ENCODE peak calls at places on chromosomes 3 and 15, in four cellular contexts. One of them, this sample, is unnamed. For H3K9me3, the result is how much of the 10 kb centered on the place peaks cover.

GRCh38 chr3:23945653-23945902 is 492 bp downstream of the NR1D2 start:
- DNase-seq in heart left ventricle: no peak
- DNase-seq in lung: no peak
- DNase-seq in ascending aorta: no peak
- DNase-seq in this sample: no peak

GRCh38 chr15:71168163-71168832 is 53.0 kb downstream of the THSD4 start:
- DNase-seq in heart left ventricle: peak
- DNase-seq in ascending aorta: no peak
- DNase-seq in lung: no peak
- DNase-seq in this sample: no peak

GRCh38 chr3:126292318-126293070 is 64.7 kb downstream of the KLF15 start:
- DNase-seq in lung: no peak
- DNase-seq in ascending aorta: no peak
- DNase-seq in heart left ventricle: no peak
- DNase-seq in this sample: no peak

GRCh38 chr3:123821920-123822319 is 62.2 kb downstream of the MYLK start:
- DNase-seq in lung: no peak
- DNase-seq in heart left ventricle: no peak
- DNase-seq in ascending aorta: no peak
- DNase-seq in this sample: no peak

GRCh38 chr3:35639251-35640185 is at the start of gene ARPP21:
- DNase-seq in ascending aorta: no peak
- DNase-seq in lung: no peak
- DNase-seq in heart left ventricle: no peak
- DNase-seq in this sample: no peak

GRCh38 chr3:106206165-106206564 is 337.4 kb upstream of the CBLB start:
- DNase-seq in lung: no peak
- DNase-seq in ascending aorta: no peak
- DNase-seq in heart left ventricle: peak
- DNase-seq in this sample: no peak

GRCh38 chr3:155872904-155873646 is 2.6 kb downstream of the GMPS start:
- DNase-seq in ascending aorta: no peak
- DNase-seq in lung: no peak
- DNase-seq in heart left ventricle: no peak
- DNase-seq in this sample: no peak

GRCh38 chr3:194269610-194270145 is 81.5 kb downstream of the CPN2 start:
- DNase-seq in heart left ventricle: peak
- DNase-seq in ascending aorta: peak
- DNase-seq in lung: peak
- DNase-seq in this sample: peak

GRCh38 chr3:191217331-191217730 is 18.3 kb downstream of the OSTN start:
- DNase-seq in heart left ventricle: no peak
- DNase-seq in lung: no peak
- DNase-seq in ascending aorta: no peak
- DNase-seq in this sample: no peak

GRCh38 chr3:182683335-182684257 is 109.7 kb upstream of the ATP11B start:
- DNase-seq in ascending aorta: no peak
- DNase-seq in lung: peak
- DNase-seq in heart left ventricle: peak
- DNase-seq in this sample: peak

GRCh38 chr3:53890726-53891499 is 746 bp downstream of the SELENOK start:
- DNase-seq in ascending aorta: no peak
- DNase-seq in lung: no peak
- DNase-seq in heart left ventricle: no peak
- DNase-seq in this sample: no peak

GRCh38 chr3:44648564-44649229 is at the start of gene ZNF35:
- DNase-seq in ascending aorta: no peak
- DNase-seq in lung: peak
- DNase-seq in heart left ventricle: peak
- DNase-seq in this sample: peak

GRCh38 chr3:183734750-183735284 is 37.2 kb downstream of the YEATS2 start:
- DNase-seq in ascending aorta: no peak
- DNase-seq in lung: no peak
- DNase-seq in heart left ventricle: no peak
- DNase-seq in this sample: no peak

GRCh38 chr3:138944842-138945645 is 1.9 kb downstream of the FOXL2 start:
- DNase-seq in lung: no peak
- DNase-seq in heart left ventricle: no peak
- DNase-seq in ascending aorta: no peak
- DNase-seq in this sample: no peak

GRCh38 chr3:47057212-47057671 is 77.8 kb downstream of the NBEAL2 start:
- DNase-seq in ascending aorta: no peak
- DNase-seq in heart left ventricle: no peak
- DNase-seq in lung: no peak
- DNase-seq in this sample: no peak

GRCh38 chr3:156160653-156161052 is 40.3 kb downstream of the KCNAB1 start:
- DNase-seq in ascending aorta: no peak
- DNase-seq in heart left ventricle: no peak
- DNase-seq in lung: no peak
- DNase-seq in this sample: no peak

GRCh38 chr3:49901351-49902339 is 2.0 kb downstream of the MST1R start:
- DNase-seq in heart left ventricle: no peak
- DNase-seq in ascending aorta: no peak
- DNase-seq in lung: no peak
- DNase-seq in this sample: no peak

GRCh38 chr15:70351391-70351790 is 253.7 kb upstream of the TLE3 start:
- DNase-seq in lung: no peak
- DNase-seq in heart left ventricle: no peak
- DNase-seq in ascending aorta: no peak
- DNase-seq in this sample: no peak

GRCh38 chr15:56775632-56776031 is 42.3 kb upstream of the ZNF280D start:
- DNase-seq in heart left ventricle: no peak
- DNase-seq in ascending aorta: no peak
- DNase-seq in lung: no peak
- DNase-seq in this sample: no peak

GRCh38 chr3:197487911-197488391 is 67.8 kb downstream of the BDH1 start:
- DNase-seq in lung: no peak
- DNase-seq in ascending aorta: no peak
- DNase-seq in heart left ventricle: peak
- DNase-seq in this sample: peak

GRCh38 chr15:65641723-65642475 is 20.2 kb downstream of the SLC24A1 start:
- DNase-seq in heart left ventricle: no peak
- DNase-seq in ascending aorta: no peak
- DNase-seq in lung: no peak
- DNase-seq in this sample: no peak

GRCh38 chr15:29089731-29090616 is 179.6 kb downstream of the NSMCE3 start:
- DNase-seq in lung: no peak
- DNase-seq in heart left ventricle: no peak
- DNase-seq in ascending aorta: no peak
- DNase-seq in this sample: no peak

GRCh38 chr3:47433796-47434195 is 41.9 kb downstream of the SCAP start:
- DNase-seq in ascending aorta: no peak
- DNase-seq in lung: no peak
- DNase-seq in heart left ventricle: no peak
- DNase-seq in this sample: no peak

GRCh38 chr3:111285691-111286090 is 214.1 kb downstream of the NECTIN3 start:
- DNase-seq in lung: no peak
- DNase-seq in ascending aorta: no peak
- DNase-seq in heart left ventricle: no peak
- DNase-seq in this sample: no peak

GRCh38 chr15:35958021-35958420 is 412.1 kb upstream of the DPH6 start:
- DNase-seq in heart left ventricle: no peak
- DNase-seq in lung: no peak
- DNase-seq in ascending aorta: no peak
- DNase-seq in this sample: no peak

GRCh38 chr3:195828762-195829161 is 17.0 kb upstream of the MUC4 start:
- DNase-seq in ascending aorta: no peak
- DNase-seq in lung: no peak
- DNase-seq in heart left ventricle: no peak
- DNase-seq in this sample: no peak

GRCh38 chr3:18016366-18016765 is 273.9 kb upstream of the TBC1D5 start:
- DNase-seq in lung: no peak
- DNase-seq in ascending aorta: no peak
- DNase-seq in heart left ventricle: no peak
- DNase-seq in this sample: no peak

GRCh38 chr3:106048946-106049481 is 180.2 kb upstream of the CBLB start:
- DNase-seq in ascending aorta: no peak
- DNase-seq in lung: no peak
- DNase-seq in heart left ventricle: no peak
- DNase-seq in this sample: no peak

GRCh38 chr3:58463181-58463941 is 28.5 kb upstream of the KCTD6 start:
- DNase-seq in heart left ventricle: peak
- DNase-seq in lung: peak
- DNase-seq in ascending aorta: peak
- DNase-seq in this sample: peak

GRCh38 chr15:38084289-38084688 is 149.8 kb downstream of the TMCO5A start:
- DNase-seq in lung: no peak
- DNase-seq in ascending aorta: no peak
- DNase-seq in heart left ventricle: no peak
- DNase-seq in this sample: no peak

GRCh38 chr3:124362418-124362817 is 367.8 kb upstream of the UMPS start:
- DNase-seq in lung: no peak
- DNase-seq in heart left ventricle: no peak
- DNase-seq in ascending aorta: no peak
- DNase-seq in this sample: no peak

GRCh38 chr3:48634661-48635221 is 520 bp downstream of the SLC26A6 start:
- DNase-seq in heart left ventricle: peak
- DNase-seq in lung: peak
- DNase-seq in ascending aorta: no peak
- DNase-seq in this sample: peak

GRCh38 chr15:88032787-88033186 is 223.8 kb downstream of the NTRK3 start:
- DNase-seq in lung: no peak
- DNase-seq in ascending aorta: no peak
- DNase-seq in heart left ventricle: no peak
- DNase-seq in this sample: no peak

GRCh38 chr3:67692621-67693020 is 38.2 kb upstream of the SUCLG2 start:
- DNase-seq in ascending aorta: no peak
- DNase-seq in lung: no peak
- DNase-seq in heart left ventricle: no peak
- DNase-seq in this sample: no peak
- H3K27ac ChIP-seq in ascending aorta: no peak
- H3K27ac ChIP-seq in lung: no peak
- H3K27ac ChIP-seq in heart left ventricle: no peak
- H3K27ac ChIP-seq in this sample: no peak

GRCh38 chr3:133854264-133854663 is 41.4 kb downstream of the RAB6B start:
- DNase-seq in lung: no peak
- DNase-seq in heart left ventricle: no peak
- DNase-seq in ascending aorta: no peak
- DNase-seq in this sample: no peak

GRCh38 chr3:133854971-133855370 is 40.7 kb downstream of the RAB6B start:
- DNase-seq in lung: no peak
- DNase-seq in ascending aorta: no peak
- DNase-seq in heart left ventricle: no peak
- DNase-seq in this sample: no peak

GRCh38 chr3:133853063-133853924 is 42.4 kb downstream of the RAB6B start:
- DNase-seq in ascending aorta: no peak
- DNase-seq in heart left ventricle: no peak
- DNase-seq in lung: no peak
- DNase-seq in this sample: no peak

GRCh38 chr3:133855772-133856171 is 39.9 kb downstream of the RAB6B start:
- DNase-seq in heart left ventricle: no peak
- DNase-seq in ascending aorta: no peak
- DNase-seq in lung: no peak
- DNase-seq in this sample: no peak

GRCh38 chr3:133853925-133854227 is 41.8 kb downstream of the RAB6B start:
- DNase-seq in ascending aorta: no peak
- DNase-seq in lung: no peak
- DNase-seq in heart left ventricle: no peak
- DNase-seq in this sample: no peak
- H3K9me3 ChIP-seq in ascending aorta: under half
- H3K9me3 ChIP-seq in lung: under half
- H3K9me3 ChIP-seq in heart left ventricle: under half
- H3K9me3 ChIP-seq in this sample: under half

GRCh38 chr15:45441686-45442085 is 63.3 kb upstream of the GATM start:
- DNase-seq in heart left ventricle: peak
- DNase-seq in ascending aorta: no peak
- DNase-seq in lung: peak
- DNase-seq in this sample: no peak
- H3K27ac ChIP-seq in heart left ventricle: no peak
- H3K27ac ChIP-seq in ascending aorta: no peak
- H3K27ac ChIP-seq in lung: no peak
- H3K27ac ChIP-seq in this sample: no peak

DNA sequence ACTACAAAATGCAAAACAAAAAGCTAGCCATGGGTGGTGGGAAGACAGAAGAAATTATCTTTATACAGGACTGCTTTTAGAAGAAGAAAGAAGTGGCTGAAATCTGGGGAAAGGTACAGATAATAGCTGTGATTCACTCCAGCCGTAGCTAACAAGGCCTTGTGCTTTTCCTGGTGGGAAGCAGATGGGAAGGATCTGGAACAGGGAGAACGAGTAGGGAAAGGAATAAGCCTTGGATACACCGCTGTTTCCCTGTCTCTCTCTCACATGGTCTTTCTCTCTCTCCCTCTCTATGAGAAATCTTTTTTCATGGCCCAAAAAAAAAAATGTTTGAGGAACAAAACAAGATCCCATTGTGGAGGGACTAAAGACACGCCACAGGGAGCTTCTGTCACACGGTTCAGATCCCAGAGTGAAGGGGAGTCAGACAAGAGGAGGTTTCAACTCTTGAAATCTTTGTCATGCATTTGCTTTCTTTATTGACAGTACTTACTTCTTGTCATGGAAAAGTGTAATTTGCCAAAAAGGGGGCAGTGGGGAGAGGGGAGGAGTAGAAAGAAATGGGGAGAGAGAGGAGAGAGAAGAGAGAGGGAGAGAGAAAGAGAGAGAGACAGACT is 225.3 kb downstream of the RORA start:
- DNase-seq in lung: no peak
- DNase-seq in heart left ventricle: no peak
- DNase-seq in ascending aorta: no peak
- DNase-seq in this sample: no peak
- H3K9me3 ChIP-seq in lung: under half
- H3K9me3 ChIP-seq in heart left ventricle: under half
- H3K9me3 ChIP-seq in ascending aorta: under half
- H3K9me3 ChIP-seq in this sample: under half

DNA sequence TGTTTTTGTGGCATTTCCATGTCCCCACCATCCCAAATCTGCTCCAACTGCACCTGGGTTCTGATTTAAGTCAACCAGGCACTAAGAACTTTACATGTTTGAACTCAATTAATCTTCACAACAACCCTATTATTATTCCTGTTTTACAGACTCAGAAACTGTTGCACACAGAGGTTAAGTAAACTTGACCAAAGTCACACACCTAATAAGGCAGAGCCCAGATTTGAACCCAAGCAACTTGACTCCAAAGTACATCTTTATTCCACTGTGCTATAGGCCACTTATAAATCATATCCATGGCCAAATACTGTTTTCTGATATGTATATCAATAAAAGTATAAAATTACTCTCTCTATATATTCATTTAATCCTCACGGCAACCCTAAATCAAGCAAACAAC is 16.4 kb downstream of the TM4SF18 start:
- DNase-seq in ascending aorta: no peak
- DNase-seq in heart left ventricle: no peak
- DNase-seq in lung: no peak
- DNase-seq in this sample: no peak
- H3K27ac ChIP-seq in ascending aorta: no peak
- H3K27ac ChIP-seq in heart left ventricle: no peak
- H3K27ac ChIP-seq in lung: no peak
- H3K27ac ChIP-seq in this sample: no peak

GRCh38 chr15:25094519-25094918 is 139.7 kb downstream of the SNRPN start:
- DNase-seq in ascending aorta: no peak
- DNase-seq in heart left ventricle: no peak
- DNase-seq in lung: no peak
- DNase-seq in this sample: no peak
- H3K9me3 ChIP-seq in ascending aorta: half or more
- H3K9me3 ChIP-seq in heart left ventricle: under half
- H3K9me3 ChIP-seq in lung: half or more
- H3K9me3 ChIP-seq in this sample: under half

GRCh38 chr15:68637755-68638405 is 59.1 kb downstream of the CORO2B start:
- DNase-seq in ascending aorta: no peak
- DNase-seq in lung: peak
- DNase-seq in heart left ventricle: peak
- DNase-seq in this sample: peak
- H3K27ac ChIP-seq in ascending aorta: peak
- H3K27ac ChIP-seq in lung: peak
- H3K27ac ChIP-seq in heart left ventricle: peak
- H3K27ac ChIP-seq in this sample: peak

This sample was measured in right atrium auricular region.